ENCODE peak calls at places on chromosomes 11 and 22, in eight cellular contexts. One of them, this sample, is unnamed.

GRCh38 chr22:19990609-19991394 is 25.8 kb downstream of the ARVCF start:
- DNase-seq in ovary: peak; percentile 14
- DNase-seq in EH: no peak
- DNase-seq in HS-5: no peak
- DNase-seq in NCI-H187 treated with DMSO at 0.1 percent for 48 hours: no peak
- DNase-seq in T-cell: no peak
- DNase-seq in OCI-LY7: no peak
- DNase-seq in HCT116: no peak
- DNase-seq in this sample: no peak

GRCh38 chr22:24429411-24430365 is 2.3 kb downstream of the ADORA2A start:
- DNase-seq in ovary: no peak
- DNase-seq in EH: peak; percentile 49
- DNase-seq in HS-5: no peak
- DNase-seq in NCI-H187 treated with DMSO at 0.1 percent for 48 hours: no peak
- DNase-seq in T-cell: no peak
- DNase-seq in OCI-LY7: peak; percentile 86
- DNase-seq in HCT116: no peak
- DNase-seq in this sample: no peak

GRCh38 chr11:85941380-85941973 is 86.3 kb downstream of the CCDC83 start:
- DNase-seq in ovary: peak; percentile 70
- DNase-seq in EH: peak; percentile 73
- DNase-seq in HS-5: no peak
- DNase-seq in NCI-H187 treated with DMSO at 0.1 percent for 48 hours: no peak
- DNase-seq in T-cell: no peak
- DNase-seq in OCI-LY7: peak; percentile 44
- DNase-seq in HCT116: no peak
- DNase-seq in this sample: peak; percentile 55

GRCh38 chr11:79617561-79617960 is 176.7 kb upstream of the TENM4 start:
- DNase-seq in ovary: no peak
- DNase-seq in EH: no peak
- DNase-seq in HS-5: peak; percentile 53
- DNase-seq in NCI-H187 treated with DMSO at 0.1 percent for 48 hours: no peak
- DNase-seq in T-cell: no peak
- DNase-seq in OCI-LY7: no peak
- DNase-seq in HCT116: no peak
- DNase-seq in this sample: no peak

GRCh38 chr11:47003180-47003877 is 66.8 kb downstream of the CSTPP1 start:
- DNase-seq in ovary: no peak
- DNase-seq in EH: peak; percentile 23
- DNase-seq in HS-5: no peak
- DNase-seq in NCI-H187 treated with DMSO at 0.1 percent for 48 hours: no peak
- DNase-seq in T-cell: no peak
- DNase-seq in OCI-LY7: peak; percentile 79
- DNase-seq in HCT116: no peak
- DNase-seq in this sample: no peak

GRCh38 chr11:129709801-129710398 is 105.7 kb upstream of the TMEM45B start:
- DNase-seq in ovary: no peak
- DNase-seq in EH: no peak
- DNase-seq in HS-5: no peak
- DNase-seq in NCI-H187 treated with DMSO at 0.1 percent for 48 hours: no peak
- DNase-seq in T-cell: no peak
- DNase-seq in OCI-LY7: no peak
- DNase-seq in HCT116: no peak
- DNase-seq in this sample: no peak

GRCh38 chr11:130118636-130119387 is 40.8 kb upstream of the ST14 start:
- DNase-seq in ovary: no peak
- DNase-seq in EH: no peak
- DNase-seq in HS-5: no peak
- DNase-seq in NCI-H187 treated with DMSO at 0.1 percent for 48 hours: no peak
- DNase-seq in T-cell: peak; percentile 10
- DNase-seq in OCI-LY7: peak; percentile 83
- DNase-seq in HCT116: no peak
- DNase-seq in this sample: no peak

GRCh38 chr11:121112498-121113455 is 11.7 kb downstream of the TECTA start:
- DNase-seq in ovary: peak; percentile 75
- DNase-seq in EH: peak; percentile 75
- DNase-seq in HS-5: peak; percentile 15
- DNase-seq in NCI-H187 treated with DMSO at 0.1 percent for 48 hours: peak; percentile 12
- DNase-seq in T-cell: no peak
- DNase-seq in OCI-LY7: peak; percentile 41
- DNase-seq in HCT116: peak; percentile 35
- DNase-seq in this sample: peak; percentile 14

GRCh38 chr11:124890701-124891389 is 6.8 kb downstream of the ROBO4 start:
- DNase-seq in ovary: no peak
- DNase-seq in EH: no peak
- DNase-seq in HS-5: no peak
- DNase-seq in NCI-H187 treated with DMSO at 0.1 percent for 48 hours: no peak
- DNase-seq in T-cell: no peak
- DNase-seq in OCI-LY7: no peak
- DNase-seq in HCT116: no peak
- DNase-seq in this sample: no peak

GRCh38 chr11:110858556-110858921 is 146.3 kb upstream of the ARHGAP20 start:
- DNase-seq in ovary: no peak
- DNase-seq in EH: no peak
- DNase-seq in HS-5: no peak
- DNase-seq in NCI-H187 treated with DMSO at 0.1 percent for 48 hours: no peak
- DNase-seq in T-cell: no peak
- DNase-seq in OCI-LY7: no peak
- DNase-seq in HCT116: no peak
- DNase-seq in this sample: no peak

GRCh38 chr22:43399338-43399979 is 12.4 kb upstream of the MPPED1 start:
- DNase-seq in ovary: no peak
- DNase-seq in EH: no peak
- DNase-seq in HS-5: no peak
- DNase-seq in NCI-H187 treated with DMSO at 0.1 percent for 48 hours: no peak
- DNase-seq in T-cell: no peak
- DNase-seq in OCI-LY7: no peak
- DNase-seq in HCT116: no peak
- DNase-seq in this sample: no peak

GRCh38 chr11:66316849-66317251 is at the start of gene CD248:
- DNase-seq in ovary: peak; percentile 85
- DNase-seq in EH: peak; percentile 90
- DNase-seq in HS-5: no peak
- DNase-seq in NCI-H187 treated with DMSO at 0.1 percent for 48 hours: no peak
- DNase-seq in T-cell: no peak
- DNase-seq in OCI-LY7: no peak
- DNase-seq in HCT116: no peak
- DNase-seq in this sample: no peak

GRCh38 chr11:84819561-84819960 is 807.6 kb downstream of the DLG2 start:
- DNase-seq in ovary: no peak
- DNase-seq in EH: no peak
- DNase-seq in HS-5: no peak
- DNase-seq in NCI-H187 treated with DMSO at 0.1 percent for 48 hours: no peak
- DNase-seq in T-cell: no peak
- DNase-seq in OCI-LY7: no peak
- DNase-seq in HCT116: no peak
- DNase-seq in this sample: no peak

GRCh38 chr11:76013526-76013925 is 192.8 kb downstream of the WNT11 start:
- DNase-seq in ovary: no peak
- DNase-seq in EH: no peak
- DNase-seq in HS-5: no peak
- DNase-seq in NCI-H187 treated with DMSO at 0.1 percent for 48 hours: no peak
- DNase-seq in T-cell: no peak
- DNase-seq in OCI-LY7: no peak
- DNase-seq in HCT116: no peak
- DNase-seq in this sample: no peak

GRCh38 chr22:20244744-20245576 is 23.2 kb downstream of the RTN4R start:
- DNase-seq in ovary: no peak
- DNase-seq in EH: no peak
- DNase-seq in HS-5: no peak
- DNase-seq in NCI-H187 treated with DMSO at 0.1 percent for 48 hours: no peak
- DNase-seq in T-cell: peak; percentile 80
- DNase-seq in OCI-LY7: peak; percentile 30
- DNase-seq in HCT116: no peak
- DNase-seq in this sample: no peak

GRCh38 chr11:9530901-9531625 is 42.4 kb upstream of the WEE1 start:
- DNase-seq in ovary: no peak
- DNase-seq in EH: no peak
- DNase-seq in HS-5: no peak
- DNase-seq in NCI-H187 treated with DMSO at 0.1 percent for 48 hours: no peak
- DNase-seq in T-cell: no peak
- DNase-seq in OCI-LY7: no peak
- DNase-seq in HCT116: no peak
- DNase-seq in this sample: no peak

GRCh38 chr11:128552783-128553661 is 34.3 kb downstream of the ETS1 start:
- DNase-seq in ovary: no peak
- DNase-seq in EH: no peak
- DNase-seq in HS-5: no peak
- DNase-seq in NCI-H187 treated with DMSO at 0.1 percent for 48 hours: no peak
- DNase-seq in T-cell: no peak
- DNase-seq in OCI-LY7: peak; percentile 97
- DNase-seq in HCT116: no peak
- DNase-seq in this sample: no peak

This sample was measured in glomerular endothelial cell.